ENCODE peak calls at places on chromosomes 1 and 21, in five cellular contexts. One of them, this sample, is unnamed. For H3K4me1, the result is how much of the 10 kb centered on the place peaks cover.

GRCh38 chr1:179951383-179952144 is 3.0 kb upstream of the CEP350 start:
- DNase-seq in prostate gland: no peak
- DNase-seq in astrocyte: no peak
- DNase-seq in endothelial cell of umbilical vein: no peak
- DNase-seq in tibial artery: no peak
- DNase-seq in this sample: no peak

GRCh38 chr1:17564458-17565393 is 25.2 kb downstream of the ARHGEF10L start:
- DNase-seq in prostate gland: peak
- DNase-seq in tibial artery: peak
- DNase-seq in endothelial cell of umbilical vein: no peak
- DNase-seq in astrocyte: no peak
- DNase-seq in this sample: peak

GRCh38 chr1:67285780-67286488 is 21.7 kb upstream of the IL12RB2 start:
- DNase-seq in astrocyte: peak
- DNase-seq in tibial artery: no peak
- DNase-seq in prostate gland: no peak
- DNase-seq in endothelial cell of umbilical vein: peak
- DNase-seq in this sample: no peak

GRCh38 chr1:205286335-205286950 is 35.1 kb downstream of the NUAK2 start:
- DNase-seq in tibial artery: no peak
- DNase-seq in endothelial cell of umbilical vein: no peak
- DNase-seq in astrocyte: peak
- DNase-seq in prostate gland: no peak
- DNase-seq in this sample: no peak

GRCh38 chr1:17004466-17005364 is 7.0 kb downstream of the ATP13A2 start:
- DNase-seq in endothelial cell of umbilical vein: no peak
- DNase-seq in tibial artery: no peak
- DNase-seq in prostate gland: no peak
- DNase-seq in astrocyte: no peak
- DNase-seq in this sample: no peak

GRCh38 chr1:78472851-78473496 is 17.8 kb upstream of the PTGFR start:
- DNase-seq in astrocyte: no peak
- DNase-seq in endothelial cell of umbilical vein: no peak
- DNase-seq in prostate gland: no peak
- DNase-seq in tibial artery: no peak
- DNase-seq in this sample: no peak

GRCh38 chr1:61379693-61380092 is 297.3 kb downstream of the NFIA start:
- DNase-seq in astrocyte: no peak
- DNase-seq in tibial artery: no peak
- DNase-seq in endothelial cell of umbilical vein: no peak
- DNase-seq in prostate gland: no peak
- DNase-seq in this sample: no peak

GRCh38 chr21:36964832-36965719 is 1.4 kb downstream of the HLCS start:
- DNase-seq in astrocyte: no peak
- DNase-seq in endothelial cell of umbilical vein: no peak
- DNase-seq in prostate gland: no peak
- DNase-seq in tibial artery: no peak
- DNase-seq in this sample: no peak

GRCh38 chr1:160166459-160166858 is 15.1 kb downstream of the ATP1A4 start:
- DNase-seq in prostate gland: no peak
- DNase-seq in endothelial cell of umbilical vein: no peak
- DNase-seq in tibial artery: no peak
- DNase-seq in astrocyte: no peak
- DNase-seq in this sample: no peak

GRCh38 chr21:15433091-15433490 is 296.7 kb upstream of the USP25 start:
- DNase-seq in prostate gland: no peak
- DNase-seq in tibial artery: no peak
- DNase-seq in endothelial cell of umbilical vein: no peak
- DNase-seq in astrocyte: peak
- DNase-seq in this sample: no peak

GRCh38 chr1:228373681-228374571 is 32.7 kb downstream of the TRIM11 start:
- DNase-seq in prostate gland: no peak
- DNase-seq in tibial artery: peak
- DNase-seq in astrocyte: no peak
- DNase-seq in endothelial cell of umbilical vein: no peak
- DNase-seq in this sample: no peak

GRCh38 chr1:151613275-151613867 is 1.5 kb downstream of the SNX27 start:
- DNase-seq in astrocyte: no peak
- DNase-seq in tibial artery: no peak
- DNase-seq in prostate gland: no peak
- DNase-seq in endothelial cell of umbilical vein: no peak
- DNase-seq in this sample: no peak

GRCh38 chr1:40352126-40352525 is 21.4 kb upstream of the SMAP2 start:
- DNase-seq in astrocyte: no peak
- DNase-seq in tibial artery: no peak
- DNase-seq in prostate gland: no peak
- DNase-seq in endothelial cell of umbilical vein: no peak
- DNase-seq in this sample: no peak

GRCh38 chr1:150493175-150493574 is 6.0 kb downstream of the TARS2 start:
- DNase-seq in astrocyte: no peak
- DNase-seq in endothelial cell of umbilical vein: no peak
- DNase-seq in prostate gland: no peak
- DNase-seq in tibial artery: no peak
- DNase-seq in this sample: no peak

GRCh38 chr1:112505400-112505785 is 3.4 kb upstream of the WNT2B start:
- DNase-seq in tibial artery: no peak
- DNase-seq in astrocyte: no peak
- DNase-seq in endothelial cell of umbilical vein: no peak
- DNase-seq in prostate gland: no peak
- DNase-seq in this sample: no peak

GRCh38 chr1:177983824-177984528 is 14.1 kb upstream of the SEC16B start:
- DNase-seq in prostate gland: no peak
- DNase-seq in tibial artery: peak
- DNase-seq in astrocyte: peak
- DNase-seq in endothelial cell of umbilical vein: no peak
- DNase-seq in this sample: peak

GRCh38 chr1:182615468-182616129 is 11.4 kb upstream of the RGS16 start:
- DNase-seq in tibial artery: peak
- DNase-seq in prostate gland: no peak
- DNase-seq in endothelial cell of umbilical vein: peak
- DNase-seq in astrocyte: peak
- DNase-seq in this sample: peak

GRCh38 chr1:172394167-172394751 is 26.2 kb upstream of the C1orf105 start:
- DNase-seq in endothelial cell of umbilical vein: no peak
- DNase-seq in tibial artery: no peak
- DNase-seq in prostate gland: no peak
- DNase-seq in astrocyte: no peak
- DNase-seq in this sample: peak

GRCh38 chr1:31700468-31701136 is 3.2 kb downstream of the COL16A1 start:
- DNase-seq in astrocyte: no peak
- DNase-seq in prostate gland: no peak
- DNase-seq in tibial artery: no peak
- DNase-seq in endothelial cell of umbilical vein: no peak
- DNase-seq in this sample: no peak

GRCh38 chr1:65734976-65735375 is 57.7 kb upstream of the PDE4B start:
- DNase-seq in endothelial cell of umbilical vein: no peak
- DNase-seq in tibial artery: no peak
- DNase-seq in astrocyte: peak
- DNase-seq in prostate gland: no peak
- DNase-seq in this sample: no peak

GRCh38 chr1:117562581-117563491 is 43.0 kb upstream of the TENT5C start:
- DNase-seq in tibial artery: no peak
- DNase-seq in prostate gland: peak
- DNase-seq in astrocyte: no peak
- DNase-seq in endothelial cell of umbilical vein: no peak
- DNase-seq in this sample: peak

GRCh38 chr1:150981177-150981804 is 801 bp upstream of the ANXA9 start:
- DNase-seq in endothelial cell of umbilical vein: no peak
- DNase-seq in prostate gland: no peak
- DNase-seq in astrocyte: no peak
- DNase-seq in tibial artery: no peak
- DNase-seq in this sample: peak

GRCh38 chr1:51928896-51929295 is 50.4 kb upstream of the NRDC start:
- DNase-seq in astrocyte: no peak
- DNase-seq in endothelial cell of umbilical vein: no peak
- DNase-seq in prostate gland: no peak
- DNase-seq in tibial artery: no peak
- DNase-seq in this sample: no peak

DNA sequence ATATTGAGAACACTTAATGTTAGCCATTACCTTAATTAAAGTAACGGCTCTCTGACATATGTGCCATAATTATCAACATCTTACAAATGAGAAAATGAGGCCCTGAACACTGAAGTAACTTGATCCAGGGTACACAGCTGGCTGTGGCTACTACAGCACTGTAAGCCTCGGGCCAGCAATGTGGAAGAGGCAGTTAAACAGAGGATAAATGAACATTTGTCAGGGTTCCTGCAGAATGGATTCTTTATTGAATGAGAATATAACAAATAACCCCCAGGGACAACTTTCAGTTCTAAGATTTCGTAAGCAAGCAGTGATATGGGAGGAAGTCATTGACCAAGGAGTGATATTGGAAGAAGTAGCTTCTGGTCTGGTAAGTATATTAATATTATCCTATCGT is 70.5 kb upstream of the SCYL3 start:
- DNase-seq in prostate gland: no peak
- DNase-seq in endothelial cell of umbilical vein: no peak
- DNase-seq in tibial artery: no peak
- DNase-seq in astrocyte: no peak
- DNase-seq in this sample: no peak
- H3K4me3 ChIP-seq in prostate gland: no peak
- H3K4me3 ChIP-seq in endothelial cell of umbilical vein: no peak
- H3K4me3 ChIP-seq in tibial artery: no peak
- H3K4me3 ChIP-seq in astrocyte: no peak
- H3K4me3 ChIP-seq in this sample: no peak

GRCh38 chr1:203302461-203302860 is 2.9 kb upstream of the BTG2 start:
- DNase-seq in endothelial cell of umbilical vein: no peak
- DNase-seq in tibial artery: no peak
- DNase-seq in astrocyte: no peak
- DNase-seq in prostate gland: no peak
- DNase-seq in this sample: no peak
- H3K4me1 ChIP-seq in endothelial cell of umbilical vein: under half
- H3K4me1 ChIP-seq in tibial artery: under half
- H3K4me1 ChIP-seq in astrocyte: under half
- H3K4me1 ChIP-seq in prostate gland: under half
- H3K4me1 ChIP-seq in this sample: under half

DNA sequence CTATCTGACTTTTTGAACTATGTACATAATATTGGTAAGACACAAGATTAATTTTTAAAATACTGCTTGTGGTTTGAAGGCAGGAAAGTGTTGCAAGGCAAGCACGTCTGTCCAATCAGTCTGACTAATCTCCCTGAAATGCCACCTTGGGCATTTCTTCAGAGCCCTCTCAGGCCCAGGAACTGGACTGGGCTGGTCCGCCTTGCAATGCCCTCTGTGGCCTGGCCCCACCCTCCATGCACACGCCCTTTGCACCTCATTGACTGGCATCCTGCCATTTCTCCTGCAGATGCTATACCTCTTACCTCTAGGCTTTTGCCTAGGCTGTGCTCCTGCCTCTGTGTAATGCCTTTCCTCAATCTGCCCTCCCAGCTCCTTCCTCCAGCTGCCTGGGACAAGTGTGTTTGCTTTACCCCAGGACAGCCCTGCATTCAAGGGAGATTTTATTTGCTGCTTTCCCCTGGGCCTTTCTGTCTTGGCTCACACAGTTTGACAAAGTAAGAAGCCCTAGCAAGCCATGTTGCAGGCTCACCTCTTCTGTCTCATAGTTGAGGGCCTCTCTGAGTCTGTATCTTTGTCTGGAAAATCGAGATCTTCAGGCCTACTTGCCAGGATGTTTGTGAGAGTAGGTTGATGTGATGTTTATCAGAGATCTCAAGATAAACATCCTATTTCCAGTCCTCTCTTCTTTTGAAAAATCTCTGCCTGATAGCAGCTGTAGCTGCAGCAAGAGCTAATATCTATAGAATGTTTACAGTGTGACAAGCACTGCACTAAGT is 149.2 kb upstream of the JUN start:
- DNase-seq in prostate gland: peak
- DNase-seq in endothelial cell of umbilical vein: no peak
- DNase-seq in astrocyte: peak
- DNase-seq in tibial artery: peak
- DNase-seq in this sample: peak
- H3K4me3 ChIP-seq in prostate gland: no peak
- H3K4me3 ChIP-seq in endothelial cell of umbilical vein: no peak
- H3K4me3 ChIP-seq in astrocyte: no peak
- H3K4me3 ChIP-seq in tibial artery: no peak
- H3K4me3 ChIP-seq in this sample: no peak

DNA sequence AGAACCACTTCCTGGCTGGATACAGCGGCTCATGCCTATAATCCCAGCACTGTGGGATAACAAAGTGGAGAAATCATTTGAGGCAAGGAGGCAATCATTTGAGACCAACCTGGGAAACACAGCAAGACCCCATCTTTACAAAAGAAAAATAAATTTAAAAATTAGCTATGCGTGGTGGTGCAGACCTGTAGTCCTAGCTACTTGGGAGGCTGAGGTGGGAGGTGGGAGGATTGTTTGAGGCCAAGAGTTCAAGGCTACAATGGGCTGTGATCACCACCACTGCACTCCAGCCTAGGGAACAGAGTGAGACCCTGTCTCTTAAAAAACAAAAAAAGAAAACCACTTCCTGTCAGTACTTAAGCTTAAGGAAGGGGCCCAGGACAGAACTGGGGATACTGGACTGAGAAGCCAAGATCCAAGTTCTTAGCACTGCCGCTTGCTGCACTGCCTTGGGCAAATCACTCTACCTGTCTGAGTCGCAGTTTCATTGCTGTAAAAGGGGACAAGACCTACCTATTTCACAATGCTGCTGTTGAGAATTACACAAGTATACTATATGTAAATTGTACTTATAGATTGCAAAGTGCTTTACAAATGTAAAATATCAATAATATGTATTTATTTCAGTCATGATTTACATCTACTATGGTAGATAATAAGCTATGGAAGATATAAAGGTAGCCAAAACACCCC is 154.9 kb downstream of the RERE start:
- DNase-seq in prostate gland: no peak
- DNase-seq in endothelial cell of umbilical vein: no peak
- DNase-seq in tibial artery: no peak
- DNase-seq in astrocyte: no peak
- DNase-seq in this sample: no peak
- H3K4me1 ChIP-seq in prostate gland: under half
- H3K4me1 ChIP-seq in endothelial cell of umbilical vein: under half
- H3K4me1 ChIP-seq in tibial artery: under half
- H3K4me1 ChIP-seq in astrocyte: under half
- H3K4me1 ChIP-seq in this sample: half or more

DNA sequence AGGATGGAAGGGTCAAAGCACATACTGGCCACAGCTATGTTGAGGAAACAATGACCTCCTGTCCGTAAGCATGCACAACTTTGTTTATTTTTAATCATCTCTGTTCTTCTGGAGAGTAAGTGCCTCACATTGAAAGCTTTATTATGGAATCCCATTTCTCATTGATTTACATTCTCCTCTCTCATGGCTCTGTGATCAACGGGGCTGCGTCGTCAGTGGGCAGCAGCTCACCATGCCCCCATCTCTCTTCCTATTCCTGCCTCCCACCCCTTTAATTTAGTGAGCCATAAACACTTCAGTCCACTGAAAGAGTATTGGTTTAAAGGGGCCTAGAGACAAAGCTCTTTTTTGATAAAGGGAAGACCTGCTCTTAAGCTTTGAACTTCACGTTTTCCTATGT is 98.9 kb downstream of the KAZN start:
- DNase-seq in astrocyte: no peak
- DNase-seq in endothelial cell of umbilical vein: no peak
- DNase-seq in prostate gland: no peak
- DNase-seq in tibial artery: no peak
- DNase-seq in this sample: no peak
- H3K4me3 ChIP-seq in astrocyte: no peak
- H3K4me3 ChIP-seq in endothelial cell of umbilical vein: no peak
- H3K4me3 ChIP-seq in prostate gland: no peak
- H3K4me3 ChIP-seq in tibial artery: no peak
- H3K4me3 ChIP-seq in this sample: no peak

This sample was measured in thyroid gland.